ENCODE peak calls at places on chromosomes 1 and 21, in five cellular contexts. Q is globus pallidus, H is neural progenitor cell, A is fibroblast of the aortic adventitia, T is NB4. N is an unnamed sample.

GRCh38 chr1:53197301-53198205 is 929 bp downstream of the CPT2 start:
- DNase-seq in H (peak; percentile 28), Q (no peak), T (peak; percentile 52), A (no peak), N (no peak)

GRCh38 chr1:41764608-41765007 is 154.1 kb downstream of the HIVEP3 start:
- DNase-seq in T (no peak), A (no peak), Q (peak; percentile 73), H (no peak), N (peak; percentile 26)

GRCh38 chr1:234300096-234300495 is 73.2 kb upstream of the COA6 start:
- DNase-seq in Q (no peak), T (no peak), H (no peak), A (peak; percentile 65), N (no peak)

GRCh38 chr1:205484985-205485967 is 19.2 kb upstream of the CDK18 start:
- DNase-seq in H (peak; percentile 86), T (peak; percentile 72), A (peak; percentile 70), Q (peak; percentile 75), N (peak; percentile 85)

GRCh38 chr1:34749983-34750382 is 4.9 kb upstream of the GJB5 start:
- DNase-seq in T (no peak), Q (no peak), H (peak; percentile 18), A (no peak), N (no peak)

GRCh38 chr1:46401514-46401913 is 7.4 kb downstream of the FAAH start:
- DNase-seq in T (no peak), A (peak; percentile 27), H (no peak), Q (peak; percentile 66), N (no peak)

GRCh38 chr1:12454406-12455391 is 163.3 kb downstream of the DHRS3 start:
- DNase-seq in A (peak; percentile 92), Q (no peak), T (no peak), H (no peak), N (no peak)

GRCh38 chr1:107669996-107670395 is 295.0 kb downstream of the VAV3 start:
- DNase-seq in A (peak; percentile 51), Q (no peak), H (no peak), T (no peak), N (peak; percentile 77)

GRCh38 chr1:179141592-179142244 is 59.8 kb downstream of the TOR3A start:
- DNase-seq in Q (no peak), H (peak; percentile 37), T (no peak), A (peak; percentile 78), N (no peak)

GRCh38 chr21:32334980-32335471 is 36.4 kb downstream of the MRAP start:
- DNase-seq in H (peak; percentile 28), A (no peak), T (no peak), Q (peak; percentile 88), N (no peak)

GRCh38 chr21:42055425-42055824 is 15.7 kb upstream of the UMODL1 start:
- DNase-seq in T (no peak), Q (no peak), A (no peak), H (no peak), N (no peak)

GRCh38 chr1:229972600-229973296 is 94.3 kb upstream of the GALNT2 start:
- DNase-seq in H (peak; percentile 48), T (peak; percentile 6), A (no peak), Q (no peak), N (no peak)

GRCh38 chr1:223707270-223708000 is 4.9 kb upstream of the CAPN2 start:
- DNase-seq in A (peak; percentile 98), T (peak; percentile 18), Q (no peak), H (no peak), N (peak; percentile 91)

GRCh38 chr1:183139281-183139942 is 46.7 kb upstream of the LAMC2 start:
- DNase-seq in Q (no peak), H (no peak), T (peak; percentile 13), A (peak; percentile 61), N (peak; percentile 23)

GRCh38 chr1:217462159-217462558 is 168.7 kb downstream of the GPATCH2 start:
- DNase-seq in T (no peak), Q (no peak), H (no peak), A (no peak), N (no peak)

GRCh38 chr1:171676823-171677222 is 24.3 kb upstream of the MYOC start:
- DNase-seq in Q (no peak), T (no peak), H (no peak), A (no peak), N (no peak)

GRCh38 chr1:170253180-170253579 is 107.4 kb downstream of the NTMT2 start:
- DNase-seq in H (no peak), Q (no peak), A (no peak), T (no peak), N (no peak)

GRCh38 chr1:44784094-44785026 is 3.6 kb downstream of the BEST4 start:
- DNase-seq in Q (no peak), H (peak; percentile 78), A (no peak), T (peak; percentile 30), N (no peak)

GRCh38 chr1:156893048-156893953 is at the start of gene PEAR1:
- DNase-seq in A (peak; percentile 52), H (peak; percentile 64), Q (no peak), T (no peak), N (no peak)

GRCh38 chr21:37787456-37787855 is 128.8 kb downstream of the KCNJ6 start:
- DNase-seq in A (peak; percentile 87), T (no peak), H (no peak), Q (no peak), N (no peak)

GRCh38 chr1:52748119-52748518 is 21.9 kb downstream of the ZYG11B start:
- DNase-seq in T (no peak), A (peak; percentile 44), Q (no peak), H (no peak), N (no peak)

GRCh38 chr21:46559291-46559983 is 45.4 kb downstream of the S100B start:
- DNase-seq in H (no peak), A (no peak), T (no peak), Q (no peak), N (no peak)

GRCh38 chr1:25772692-25773245 is 27.2 kb upstream of the SELENON start:
- DNase-seq in T (no peak), A (no peak), H (no peak), Q (no peak), N (no peak)

GRCh38 chr1:24481098-24481497 is 21.5 kb upstream of the RCAN3 start:
- DNase-seq in H (no peak), A (no peak), Q (peak; percentile 25), T (peak; percentile 86), N (no peak)